ENCODE peak calls at places on chromosomes 6 and 20, in seven cellular contexts. U is mesothelial cell of epicardium, H is foreskin fibroblast, R is NCI-H1694 treated with DMSO at 0.1 percent for 48 hours, X is hepatocyte, S is NCI-H1436, W is putamen. A is an unnamed sample.

GRCh38 chr20:52937701-52938100 is 34.5 kb upstream of the TSHZ2 start:
- DNase-seq in U (no peak), H (no peak), R (peak; percentile 46), X (no peak), S (no peak), W (no peak), A (no peak)

GRCh38 chr20:46269372-46269771 is 38.9 kb downstream of the CDH22 start:
- DNase-seq in U (no peak), H (no peak), R (no peak), X (no peak), S (peak; percentile 30), W (no peak), A (no peak)

GRCh38 chr20:4858000-4858399 is 136.3 kb downstream of the PRND start:
- DNase-seq in U (no peak), H (no peak), R (no peak), X (no peak), S (no peak), W (no peak), A (no peak)

GRCh38 chr6:24740861-24741260 is 21.9 kb upstream of the C6orf62 start:
- DNase-seq in U (no peak), H (peak; percentile 52), R (no peak), X (no peak), S (no peak), W (no peak), A (no peak)

GRCh38 chr6:97765480-97765879 is 482.5 kb upstream of the MMS22L start:
- DNase-seq in U (no peak), H (peak; percentile 28), R (no peak), X (no peak), S (no peak), W (no peak), A (no peak)

GRCh38 chr6:108156180-108156937 is 9.5 kb upstream of the NR2E1 start:
- DNase-seq in U (no peak), H (no peak), R (no peak), X (no peak), S (no peak), W (no peak), A (peak; percentile 88)

GRCh38 chr6:140388815-140389214 is 1014.4 kb upstream of the CITED2 start:
- DNase-seq in U (no peak), H (no peak), R (no peak), X (no peak), S (no peak), W (no peak), A (no peak)

GRCh38 chr20:62573856-62574611 is 68.3 kb upstream of the SLCO4A1 start:
- DNase-seq in U (no peak), H (no peak), R (no peak), X (no peak), S (no peak), W (no peak), A (no peak)

GRCh38 chr6:167977717-167978467 is 19.6 kb upstream of the KIF25 start:
- DNase-seq in U (no peak), H (no peak), R (no peak), X (no peak), S (no peak), W (no peak), A (no peak)

GRCh38 chr20:62023935-62024334 is 41.7 kb downstream of the TAF4 start:
- DNase-seq in U (no peak), H (no peak), R (no peak), X (no peak), S (no peak), W (no peak), A (no peak)

GRCh38 chr6:32484614-32484998 is 44.9 kb downstream of the HLA-DRA start:
- DNase-seq in U (no peak), H (no peak), R (no peak), X (no peak), S (no peak), W (no peak), A (no peak)

GRCh38 chr20:17721802-17722486 is 22.2 kb downstream of the BANF2 start:
- DNase-seq in U (no peak), H (no peak), R (no peak), X (peak; percentile 69), S (no peak), W (no peak), A (no peak)

GRCh38 chr6:75143186-75143585 is 62.7 kb downstream of the COL12A1 start:
- DNase-seq in U (no peak), H (peak; percentile 91), R (no peak), X (no peak), S (no peak), W (no peak), A (no peak)

GRCh38 chr6:136014454-136015421 is 163.2 kb downstream of the PDE7B start:
- DNase-seq in U (no peak), H (peak; percentile 88), R (no peak), X (no peak), S (no peak), W (no peak), A (no peak)

GRCh38 chr6:14728396-14729024 is 517.4 kb upstream of the JARID2 start:
- DNase-seq in U (no peak), H (peak; percentile 85), R (no peak), X (no peak), S (no peak), W (no peak), A (no peak)

GRCh38 chr20:59253325-59253724 is 47.1 kb upstream of the EDN3 start:
- DNase-seq in U (no peak), H (no peak), R (no peak), X (no peak), S (no peak), W (no peak), A (no peak)

GRCh38 chr20:20343886-20344381 is 24.0 kb upstream of the INSM1 start:
- DNase-seq in U (no peak), H (no peak), R (no peak), X (no peak), S (no peak), W (no peak), A (no peak)

GRCh38 chr6:36376183-36376582 is 11.3 kb downstream of the ETV7 start:
- DNase-seq in U (no peak), H (no peak), R (no peak), X (no peak), S (no peak), W (no peak), A (no peak)

A was measured in esophagus muscularis mucosa.